ENCODE peak calls at places on chromosomes 5 and 9, in eight cellular contexts. O is globus pallidus; A is fibroblast of the aortic adventitia; H is fibroblast of villous mesenchyme; P is activated T-helper 2 cell treated with anti-CD3 and anti-CD28 coated beads, Interferon-gamma antibody, Interleukin-2, Interleukin-4, amounts not matched to agents 10 μg/mL and 5 μg/mL and 100 μg/mL, durations not matched to agents 14 hours and 24 hours and 36 hours; J is C1 segment of cervical spinal cord; I is AG04449; L is NCI-H1092 treated with DMSO at 0.1 percent for 48 hours. D is an unnamed sample.

GRCh38 chr9:93194584-93194983 is 10.6 kb downstream of the WNK2 start:
- DNase-seq in J (no peak), L (peak; percentile 55), H (no peak), I (no peak), A (no peak), P (no peak), O (no peak), D (no peak)

GRCh38 chr9:125626187-125626586 is 80.8 kb downstream of the MAPKAP1 start:
- DNase-seq in I (no peak), L (no peak), A (peak; percentile 35), O (no peak), P (no peak), J (no peak), H (peak; percentile 44), D (no peak)

GRCh38 chr5:124841829-124842712 is 95.6 kb upstream of the ZNF608 start:
- DNase-seq in P (no peak), J (no peak), O (no peak), L (no peak), I (no peak), A (peak; percentile 75), H (peak; percentile 6), D (no peak)

GRCh38 chr5:92364986-92365550 is 982.0 kb upstream of the ARRDC3 start:
- DNase-seq in A (peak; percentile 87), I (peak; percentile 23), H (peak; percentile 80), J (no peak), L (no peak), P (no peak), O (no peak), D (no peak)

GRCh38 chr9:135610290-135611141 is 28.8 kb downstream of the GLT6D1 start:
- DNase-seq in O (no peak), I (no peak), J (no peak), H (no peak), P (no peak), L (no peak), A (no peak), D (no peak)

GRCh38 chr5:150158170-150158949 is 2.7 kb upstream of the PDGFRB start:
- DNase-seq in P (no peak), J (no peak), H (peak; percentile 71), L (no peak), O (no peak), A (peak; percentile 63), I (no peak), D (no peak)

GRCh38 chr5:159448-160172 is 31.7 kb upstream of the LRRC14B start:
- DNase-seq in A (peak; percentile 9), H (peak; percentile 25), O (no peak), J (no peak), P (no peak), I (peak; percentile 5), L (no peak), D (peak; percentile 88)

GRCh38 chr5:177601126-177601525 is 1.2 kb downstream of the B4GALT7 start:
- DNase-seq in A (no peak), I (no peak), J (no peak), L (no peak), H (no peak), O (no peak), P (no peak), D (no peak)

GRCh38 chr5:143653256-143653655 is 158.7 kb upstream of the HMHB1 start:
- DNase-seq in O (no peak), I (no peak), L (no peak), H (no peak), A (no peak), P (no peak), J (no peak), D (peak; percentile 20)

GRCh38 chr5:28234356-28234968 is 1196.1 kb upstream of the CDH9 start:
- DNase-seq in A (no peak), P (no peak), J (no peak), I (no peak), H (no peak), O (no peak), L (no peak), D (peak; percentile 56)

GRCh38 chr9:113906411-113907110 is 30.5 kb downstream of the ZNF618 start:
- DNase-seq in L (no peak), O (no peak), I (no peak), H (no peak), P (no peak), J (no peak), A (peak; percentile 44), D (no peak)

GRCh38 chr9:136055715-136056545 is 39.2 kb downstream of the NACC2 start:
- DNase-seq in I (no peak), A (no peak), P (no peak), O (no peak), H (no peak), J (no peak), L (no peak), D (no peak)

GRCh38 chr5:16932401-16932800 is 3.7 kb downstream of the MYO10 start:
- DNase-seq in P (no peak), H (peak; percentile 52), J (no peak), L (no peak), O (no peak), A (no peak), I (no peak), D (no peak)

D was measured in HT1080.